ENCODE peak calls at places on chromosomes 1 and 21, in six cellular contexts. V is endothelial cell, W is NCI-H2029, D is stomach, I is adrenal gland, L is H7. E is an unnamed sample.
A peak's percentile ranks its signal among the peaks of the same experiment; 100 is the strongest.

GRCh38 chr1:165686121-165686970 is 12.0 kb downstream of the ALDH9A1 start:
- DNase-seq in L (peak; percentile 42), D (no peak), V (no peak), W (no peak), I (no peak), E (no peak)

GRCh38 chr1:23539698-23540266 is 8.7 kb upstream of the E2F2 start:
- DNase-seq in W (peak; percentile 84), L (peak; percentile 94), D (peak; percentile 92), I (peak; percentile 92), V (peak; percentile 91), E (peak; percentile 83)

GRCh38 chr1:94327001-94327685 is 89.8 kb upstream of the ARHGAP29 start:
- DNase-seq in V (peak; percentile 82), W (no peak), I (peak; percentile 74), L (peak; percentile 34), D (peak; percentile 29), E (no peak)

GRCh38 chr1:153545067-153546055 is at the start of gene S100A4:
- DNase-seq in W (peak; percentile 84), V (peak; percentile 41), I (peak; percentile 96), L (peak; percentile 94), D (peak; percentile 97), E (peak; percentile 93)

GRCh38 chr1:66351474-66351873 is 182.5 kb upstream of the SGIP1 start:
- DNase-seq in V (no peak), D (no peak), L (no peak), W (no peak), I (no peak), E (peak; percentile 22)

GRCh38 chr1:66266350-66266749 is 267.6 kb upstream of the SGIP1 start:
- DNase-seq in D (no peak), W (peak; percentile 57), I (no peak), V (no peak), L (no peak), E (no peak)

GRCh38 chr1:31576201-31576669 is at the start of gene TINAGL1:
- DNase-seq in W (no peak), V (no peak), I (no peak), L (peak; percentile 94), D (peak; percentile 91), E (no peak)

GRCh38 chr1:222521299-222522104 is 26.4 kb downstream of the HHIPL2 start:
- DNase-seq in D (no peak), I (no peak), L (no peak), V (no peak), W (no peak), E (no peak)

GRCh38 chr1:51861669-51862068 is 16.9 kb downstream of the NRDC start:
- DNase-seq in I (no peak), V (no peak), W (no peak), L (no peak), D (no peak), E (no peak)

GRCh38 chr1:22689505-22689904 is 21.1 kb upstream of the EPHB2 start:
- DNase-seq in L (no peak), D (no peak), V (no peak), W (peak; percentile 84), I (no peak), E (no peak)

GRCh38 chr1:19454265-19455198 is 30.8 kb downstream of the CAPZB start:
- DNase-seq in W (no peak), V (peak; percentile 37), D (no peak), L (no peak), I (no peak), E (no peak)

GRCh38 chr1:164823486-164824279 is 264.7 kb downstream of the PBX1 start:
- DNase-seq in I (peak; percentile 29), V (no peak), D (no peak), W (no peak), L (no peak), E (no peak)

GRCh38 chr1:49389699-49390098 is 613.0 kb upstream of the BEND5 start:
- DNase-seq in W (no peak), D (no peak), I (no peak), L (no peak), V (no peak), E (no peak)

GRCh38 chr1:223033658-223034057 is 109.4 kb downstream of the TLR5 start:
- DNase-seq in D (no peak), V (no peak), L (no peak), W (no peak), I (no peak), E (no peak)

GRCh38 chr21:28804089-28804670 is 188.5 kb downstream of the LTN1 start:
- DNase-seq in I (no peak), L (no peak), W (no peak), D (no peak), V (no peak), E (no peak)

E was measured in stimulated activated naive CD4-positive, alpha-beta T cell treated with Interleukin-2 at 50 U/mL for 16 hours.